ENCODE peak calls at places on chromosomes 2 and 18, in four cellular contexts. P is IMR-90, V is K562, D is HepG2. J is an unnamed sample.
A peak's percentile ranks its signal among the peaks of the same experiment; 100 is the strongest.

GRCh38 chr2:163878718-163879117 is 142.9 kb upstream of the FIGN start:
- DNase-seq in V (peak; percentile 21), P (peak; percentile 9), D (peak; percentile 59), J (peak; percentile 49)

GRCh38 chr2:24307961-24308360 is 52.4 kb downstream of the ITSN2 start:
- DNase-seq in P (peak; percentile 39), D (no peak), V (no peak), J (no peak)

GRCh38 chr18:51398104-51398503 is 200.6 kb upstream of the MEX3C start:
- DNase-seq in V (no peak), D (no peak), P (no peak), J (no peak)

GRCh38 chr18:79405781-79406575 is 10.2 kb downstream of the NFATC1 start:
- DNase-seq in V (no peak), P (no peak), D (no peak), J (no peak)

GRCh38 chr2:95062716-95063400 is 37.4 kb downstream of the MAL start:
- DNase-seq in P (no peak), D (peak; percentile 32), V (no peak), J (no peak)

GRCh38 chr2:71702971-71703898 is 249.9 kb downstream of the DYSF start:
- DNase-seq in D (no peak), P (no peak), V (no peak), J (no peak)

GRCh38 chr2:187319441-187320108 is 128.5 kb downstream of the CALCRL start:
- DNase-seq in P (no peak), D (no peak), V (no peak), J (no peak)

GRCh38 chr2:96239091-96239490 is 26.7 kb downstream of the TMEM127 start:
- DNase-seq in P (no peak), D (no peak), V (no peak), J (no peak)

GRCh38 chr18:75681538-75682115 is 254.1 kb upstream of the SMIM21 start:
- DNase-seq in V (no peak), P (no peak), D (no peak), J (no peak)

GRCh38 chr2:22912398-22912797 is 472.6 kb upstream of the KLHL29 start:
- DNase-seq in V (no peak), P (no peak), D (no peak), J (no peak)

GRCh38 chr2:22002066-22002465 is 878.3 kb downstream of the TDRD15 start:
- DNase-seq in P (no peak), V (no peak), D (no peak), J (no peak)

GRCh38 chr2:172704072-172704936 is 31.3 kb upstream of the RAPGEF4 start:
- DNase-seq in P (peak; percentile 51), V (peak; percentile 33), D (peak; percentile 55), J (peak; percentile 38)

GRCh38 chr18:22643731-22644130 is 226.0 kb upstream of the CTAGE1 start:
- DNase-seq in D (no peak), V (no peak), P (peak; percentile 12), J (no peak)

GRCh38 chr2:105977212-105977611 is 216.9 kb downstream of the UXS1 start:
- DNase-seq in P (peak; percentile 86), D (peak; percentile 33), V (no peak), J (peak; percentile 30)

GRCh38 chr2:64137567-64137966 is 6.7 kb downstream of the PELI1 start:
- DNase-seq in P (peak; percentile 26), D (no peak), V (no peak), J (no peak)

GRCh38 chr2:158391876-158392275 is 64.7 kb downstream of the CCDC148 start:
- DNase-seq in V (no peak), P (peak; percentile 16), D (peak; percentile 23), J (peak; percentile 14)

GRCh38 chr18:80192653-80193385 is 54.5 kb downstream of the PARD6G start:
- DNase-seq in V (no peak), D (no peak), P (no peak), J (no peak)

GRCh38 chr2:97267411-97268074 is 154.6 kb downstream of the ANKRD36 start:
- DNase-seq in D (peak; percentile 1), V (no peak), P (peak; percentile 0), J (no peak)

GRCh38 chr2:31420936-31421335 is 6.4 kb upstream of the XDH start:
- DNase-seq in D (no peak), V (no peak), P (no peak), J (no peak)

GRCh38 chr2:120546077-120546864 is 189.4 kb upstream of the GLI2 start:
- DNase-seq in D (peak; percentile 97), V (peak; percentile 19), P (peak; percentile 99), J (no peak)

GRCh38 chr2:40741532-40741931 is 289.6 kb upstream of the SLC8A1 start:
- DNase-seq in P (no peak), D (no peak), V (no peak), J (no peak)

GRCh38 chr2:67322361-67323001 is 74.7 kb upstream of the ETAA1 start:
- DNase-seq in D (peak; percentile 65), V (no peak), P (peak; percentile 76), J (peak; percentile 83)

GRCh38 chr2:156466739-156467405 is 30.7 kb downstream of the GPD2 start:
- DNase-seq in D (no peak), P (peak; percentile 50), V (no peak), J (no peak)

GRCh38 chr2:37573406-37573805 is 98.0 kb downstream of the CDC42EP3 start:
- DNase-seq in V (no peak), D (no peak), P (peak; percentile 68), J (no peak)

GRCh38 chr2:72545790-72546189 is 280.0 kb downstream of the EXOC6B start:
- DNase-seq in P (no peak), D (no peak), V (no peak), J (no peak)

GRCh38 chr18:63951302-63951705 is 2.2 kb downstream of the HMSD start:
- DNase-seq in D (no peak), P (peak; percentile 34), V (no peak), J (no peak)

GRCh38 chr2:23823863-23824262 is 103.1 kb downstream of the ATAD2B start:
- DNase-seq in P (no peak), V (no peak), D (no peak), J (no peak)

GRCh38 chr2:117738991-117739839 is 75.3 kb upstream of the DDX18 start:
- DNase-seq in D (no peak), V (no peak), P (no peak), J (no peak)

GRCh38 chr2:27281855-27282559 is at the start of gene TRIM54:
- DNase-seq in D (no peak), V (no peak), P (peak; percentile 33), J (no peak)

GRCh38 chr2:166972418-166972817 is 84.1 kb downstream of the XIRP2 start:
- DNase-seq in V (no peak), P (peak; percentile 40), D (no peak), J (no peak)

GRCh38 chr18:55869547-55869946 is 281.6 kb upstream of the TCF4 start:
- DNase-seq in V (no peak), P (no peak), D (no peak), J (no peak)

GRCh38 chr2:150824118-150824517 is 336.7 kb upstream of the RND3 start:
- DNase-seq in V (no peak), D (no peak), P (no peak), J (no peak)

GRCh38 chr2:197307236-197307932 is 3.2 kb downstream of the ANKRD44 start:
- DNase-seq in P (no peak), V (no peak), D (no peak), J (no peak)

GRCh38 chr2:58918138-58918537 is 677.0 kb upstream of the FANCL start:
- DNase-seq in D (no peak), P (peak; percentile 76), V (no peak), J (no peak)
- TF ChIP-seq MAFK in D (no peak), P (no peak), V (no peak), J (no peak)

GRCh38 chr2:201639205-201639604 is 4.1 kb downstream of the TMEM237 start:
- DNase-seq in V (no peak), P (peak; percentile 6), D (no peak), J (no peak)

GRCh38 chr2:201642086-201642578 is 1.2 kb downstream of the TMEM237 start:
- DNase-seq in P (no peak), D (no peak), V (no peak), J (no peak)

GRCh38 chr2:201644001-201644400 is 698 bp upstream of the TMEM237 start:
- DNase-seq in D (no peak), P (peak; percentile 26), V (no peak), J (no peak)

GRCh38 chr2:201643216-201643651 is at the start of gene TMEM237:
- DNase-seq in V (peak; percentile 56), D (peak; percentile 13), P (peak; percentile 16), J (peak; percentile 28)

GRCh38 chr2:201642579-201643215 is 606 bp downstream of the TMEM237 start:
- DNase-seq in V (peak; percentile 86), P (peak; percentile 75), D (peak; percentile 68), J (peak; percentile 78)
- TF ChIP-seq MAFK in V (no peak), P (no peak), D (no peak), J (no peak)

GRCh38 chr2:111662039-111662740 is 221.8 kb downstream of the ANAPC1 start:
- DNase-seq in P (peak; percentile 68), D (no peak), V (no peak), J (no peak)

GRCh38 chr2:111663471-111663951 is 220.5 kb downstream of the ANAPC1 start:
- DNase-seq in V (peak; percentile 47), D (peak; percentile 67), P (peak; percentile 41), J (no peak)

GRCh38 chr2:111661286-111661940 is 222.6 kb downstream of the ANAPC1 start:
- DNase-seq in P (no peak), V (no peak), D (no peak), J (no peak)

GRCh38 chr2:111664451-111664850 is 219.5 kb downstream of the ANAPC1 start:
- DNase-seq in D (no peak), P (no peak), V (no peak), J (no peak)

DNA sequence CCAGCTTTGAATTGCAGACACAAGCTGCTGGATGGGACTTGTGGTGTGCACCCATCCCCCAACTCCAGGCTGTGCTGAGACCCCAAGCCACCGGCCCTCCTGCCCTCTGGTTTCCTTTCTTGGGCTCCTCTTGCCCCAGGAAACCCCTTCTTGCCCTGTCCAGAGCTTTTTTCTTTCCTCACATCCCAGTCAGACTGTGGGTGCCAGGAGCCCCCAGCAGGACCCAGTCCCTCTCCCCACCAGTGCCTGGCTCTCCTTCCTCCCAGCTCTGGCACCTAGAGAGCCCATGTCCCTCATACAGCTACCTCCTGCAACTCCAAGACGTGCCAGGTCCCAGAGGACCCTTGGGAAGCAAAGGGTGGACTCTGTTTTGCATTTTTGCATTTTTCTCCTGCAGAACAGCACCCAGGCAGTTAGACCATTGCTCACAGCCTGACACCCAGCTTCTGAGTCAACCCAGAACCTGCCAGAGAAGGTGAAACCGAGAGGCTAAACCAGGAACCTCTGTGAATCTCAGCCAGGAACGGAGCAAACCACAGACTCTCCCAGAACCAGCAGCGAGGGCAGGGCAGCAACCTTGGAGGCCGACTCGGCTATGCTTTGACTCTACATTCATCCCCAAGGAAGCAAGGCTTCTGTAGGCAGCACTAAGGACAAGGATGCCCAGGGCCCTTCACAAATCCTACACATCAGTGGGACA is 221.1 kb downstream of the ANAPC1 start:
- DNase-seq in V (no peak), D (no peak), P (peak; percentile 10), J (no peak)
- TF ChIP-seq MAFK in V (no peak), D (no peak), P (no peak), J (no peak)

DNA sequence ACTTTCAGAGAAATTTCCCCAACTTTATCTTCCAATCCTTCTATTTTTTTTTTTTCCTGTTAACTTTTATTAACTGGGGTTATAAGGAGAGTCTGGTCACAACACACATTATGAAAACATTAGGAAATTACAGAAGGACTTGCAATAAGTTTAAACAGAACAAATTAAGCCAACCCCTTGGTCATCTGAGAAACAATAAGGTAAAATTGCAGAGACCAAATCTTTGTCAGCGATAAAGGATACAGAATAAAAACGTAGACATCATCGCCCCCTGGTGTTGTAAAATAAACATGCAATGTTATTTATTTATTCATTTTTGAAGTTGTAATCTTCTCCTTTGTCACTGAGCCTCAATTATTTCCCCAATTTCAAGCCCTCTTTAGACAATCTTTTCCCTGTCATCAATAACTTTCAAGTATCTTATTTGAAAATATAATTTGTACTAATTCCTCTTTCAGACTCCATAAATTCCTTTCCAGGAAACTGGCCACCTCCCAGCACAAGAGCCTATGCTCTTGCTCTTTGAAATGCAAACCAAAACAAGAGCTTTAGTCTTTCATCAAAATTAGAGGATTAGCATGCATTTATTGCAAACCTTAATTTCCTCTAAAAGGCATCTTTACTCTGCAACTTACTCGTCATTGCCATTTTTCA is 19.5 kb downstream of the G6PC2 start:
- DNase-seq in V (peak; percentile 40), D (peak; percentile 34), P (peak; percentile 34), J (peak; percentile 6)
- TF ChIP-seq MAFK in V (no peak), D (no peak), P (no peak), J (no peak)